ENCODE peak calls at places on chromosomes 2 and 18, in six cellular contexts. One of them, this sample, is unnamed.

GRCh38 chr2:37827911-37828411 is 97.1 kb upstream of the RMDN2 start:
- DNase-seq in bronchial epithelial cell: no peak
- DNase-seq in dorsolateral prefrontal cortex: no peak
- DNase-seq in left ventricle myocardium inferior: no peak
- DNase-seq in coronary artery: no peak
- DNase-seq in GM20000: no peak
- DNase-seq in this sample: no peak

GRCh38 chr2:240425697-240426096 is 9.8 kb upstream of the GPC1 start:
- DNase-seq in bronchial epithelial cell: no peak
- DNase-seq in dorsolateral prefrontal cortex: no peak
- DNase-seq in left ventricle myocardium inferior: no peak
- DNase-seq in coronary artery: peak; percentile 41
- DNase-seq in GM20000: no peak
- DNase-seq in this sample: no peak

GRCh38 chr2:158688722-158689121 is 106.4 kb upstream of the DAPL1 start:
- DNase-seq in bronchial epithelial cell: peak; percentile 87
- DNase-seq in dorsolateral prefrontal cortex: no peak
- DNase-seq in left ventricle myocardium inferior: no peak
- DNase-seq in coronary artery: no peak
- DNase-seq in GM20000: no peak
- DNase-seq in this sample: no peak

GRCh38 chr2:118291481-118291880 is 203.2 kb downstream of the INSIG2 start:
- DNase-seq in bronchial epithelial cell: no peak
- DNase-seq in dorsolateral prefrontal cortex: no peak
- DNase-seq in left ventricle myocardium inferior: no peak
- DNase-seq in coronary artery: peak; percentile 16
- DNase-seq in GM20000: no peak
- DNase-seq in this sample: no peak

GRCh38 chr2:84676295-84676694 is 160.0 kb downstream of the DNAH6 start:
- DNase-seq in bronchial epithelial cell: no peak
- DNase-seq in dorsolateral prefrontal cortex: no peak
- DNase-seq in left ventricle myocardium inferior: no peak
- DNase-seq in coronary artery: no peak
- DNase-seq in GM20000: no peak
- DNase-seq in this sample: no peak

GRCh38 chr18:68713791-68714190 is 1.1 kb downstream of the TMX3 start:
- DNase-seq in bronchial epithelial cell: peak; percentile 33
- DNase-seq in dorsolateral prefrontal cortex: no peak
- DNase-seq in left ventricle myocardium inferior: no peak
- DNase-seq in coronary artery: no peak
- DNase-seq in GM20000: peak; percentile 7
- DNase-seq in this sample: no peak

GRCh38 chr2:226903179-226903578 is 67.3 kb downstream of the RHBDD1 start:
- DNase-seq in bronchial epithelial cell: peak; percentile 89
- DNase-seq in dorsolateral prefrontal cortex: no peak
- DNase-seq in left ventricle myocardium inferior: no peak
- DNase-seq in coronary artery: no peak
- DNase-seq in GM20000: no peak
- DNase-seq in this sample: no peak

GRCh38 chr2:201858781-201859180 is 52.4 kb downstream of the CDK15 start:
- DNase-seq in bronchial epithelial cell: peak; percentile 18
- DNase-seq in dorsolateral prefrontal cortex: no peak
- DNase-seq in left ventricle myocardium inferior: no peak
- DNase-seq in coronary artery: no peak
- DNase-seq in GM20000: no peak
- DNase-seq in this sample: peak; percentile 42

GRCh38 chr2:222882484-222882928 is 21.7 kb downstream of the ACSL3 start:
- DNase-seq in bronchial epithelial cell: peak; percentile 68
- DNase-seq in dorsolateral prefrontal cortex: no peak
- DNase-seq in left ventricle myocardium inferior: no peak
- DNase-seq in coronary artery: no peak
- DNase-seq in GM20000: no peak
- DNase-seq in this sample: no peak

GRCh38 chr2:121502246-121502645 is 28.4 kb upstream of the RNU4ATAC start:
- DNase-seq in bronchial epithelial cell: peak; percentile 91
- DNase-seq in dorsolateral prefrontal cortex: no peak
- DNase-seq in left ventricle myocardium inferior: no peak
- DNase-seq in coronary artery: no peak
- DNase-seq in GM20000: no peak
- DNase-seq in this sample: no peak

GRCh38 chr18:49768051-49768391 is 45.3 kb downstream of the ACAA2 start:
- DNase-seq in bronchial epithelial cell: peak; percentile 79
- DNase-seq in dorsolateral prefrontal cortex: no peak
- DNase-seq in left ventricle myocardium inferior: peak; percentile 33
- DNase-seq in coronary artery: no peak
- DNase-seq in GM20000: no peak
- DNase-seq in this sample: peak; percentile 64

GRCh38 chr2:134936691-134937090 is 18.1 kb downstream of the CCNT2 start:
- DNase-seq in bronchial epithelial cell: no peak
- DNase-seq in dorsolateral prefrontal cortex: no peak
- DNase-seq in left ventricle myocardium inferior: no peak
- DNase-seq in coronary artery: no peak
- DNase-seq in GM20000: no peak
- DNase-seq in this sample: no peak

GRCh38 chr2:204019572-204020501 is 83.3 kb downstream of the ICOS start:
- DNase-seq in bronchial epithelial cell: peak; percentile 98
- DNase-seq in dorsolateral prefrontal cortex: no peak
- DNase-seq in left ventricle myocardium inferior: no peak
- DNase-seq in coronary artery: no peak
- DNase-seq in GM20000: no peak
- DNase-seq in this sample: no peak

GRCh38 chr18:11909597-11910026 is 1.5 kb upstream of the MPPE1 start:
- DNase-seq in bronchial epithelial cell: peak; percentile 83
- DNase-seq in dorsolateral prefrontal cortex: no peak
- DNase-seq in left ventricle myocardium inferior: no peak
- DNase-seq in coronary artery: no peak
- DNase-seq in GM20000: peak; percentile 44
- DNase-seq in this sample: no peak

GRCh38 chr2:113211226-113212105 is 37.7 kb downstream of the PSD4 start:
- DNase-seq in bronchial epithelial cell: peak; percentile 77
- DNase-seq in dorsolateral prefrontal cortex: no peak
- DNase-seq in left ventricle myocardium inferior: no peak
- DNase-seq in coronary artery: no peak
- DNase-seq in GM20000: no peak
- DNase-seq in this sample: no peak

GRCh38 chr2:75787532-75788132 is 76.9 kb upstream of the GCFC2 start:
- DNase-seq in bronchial epithelial cell: peak; percentile 44
- DNase-seq in dorsolateral prefrontal cortex: no peak
- DNase-seq in left ventricle myocardium inferior: no peak
- DNase-seq in coronary artery: no peak
- DNase-seq in GM20000: peak; percentile 19
- DNase-seq in this sample: no peak

GRCh38 chr2:48483506-48483905 is 46.4 kb upstream of the STON1 start:
- DNase-seq in bronchial epithelial cell: no peak
- DNase-seq in dorsolateral prefrontal cortex: no peak
- DNase-seq in left ventricle myocardium inferior: no peak
- DNase-seq in coronary artery: no peak
- DNase-seq in GM20000: no peak
- DNase-seq in this sample: no peak

GRCh38 chr2:111900859-111901258 is 2.5 kb downstream of the MERTK start:
- DNase-seq in bronchial epithelial cell: peak; percentile 33
- DNase-seq in dorsolateral prefrontal cortex: no peak
- DNase-seq in left ventricle myocardium inferior: no peak
- DNase-seq in coronary artery: no peak
- DNase-seq in GM20000: no peak
- DNase-seq in this sample: peak; percentile 28

GRCh38 chr2:1143129-1143528 is 192.5 kb downstream of the SNTG2 start:
- DNase-seq in bronchial epithelial cell: peak; percentile 42
- DNase-seq in dorsolateral prefrontal cortex: no peak
- DNase-seq in left ventricle myocardium inferior: no peak
- DNase-seq in coronary artery: no peak
- DNase-seq in GM20000: no peak
- DNase-seq in this sample: no peak

GRCh38 chr2:1152375-1152774 is 201.7 kb downstream of the SNTG2 start:
- DNase-seq in bronchial epithelial cell: no peak
- DNase-seq in dorsolateral prefrontal cortex: no peak
- DNase-seq in left ventricle myocardium inferior: no peak
- DNase-seq in coronary artery: no peak
- DNase-seq in GM20000: no peak
- DNase-seq in this sample: no peak

GRCh38 chr2:1150724-1151511 is 200.3 kb downstream of the SNTG2 start:
- DNase-seq in bronchial epithelial cell: no peak
- DNase-seq in dorsolateral prefrontal cortex: no peak
- DNase-seq in left ventricle myocardium inferior: no peak
- DNase-seq in coronary artery: no peak
- DNase-seq in GM20000: no peak
- DNase-seq in this sample: no peak

GRCh38 chr2:1153959-1154358 is 203.3 kb downstream of the SNTG2 start:
- DNase-seq in bronchial epithelial cell: no peak
- DNase-seq in dorsolateral prefrontal cortex: no peak
- DNase-seq in left ventricle myocardium inferior: peak; percentile 75
- DNase-seq in coronary artery: no peak
- DNase-seq in GM20000: no peak
- DNase-seq in this sample: no peak

DNA sequence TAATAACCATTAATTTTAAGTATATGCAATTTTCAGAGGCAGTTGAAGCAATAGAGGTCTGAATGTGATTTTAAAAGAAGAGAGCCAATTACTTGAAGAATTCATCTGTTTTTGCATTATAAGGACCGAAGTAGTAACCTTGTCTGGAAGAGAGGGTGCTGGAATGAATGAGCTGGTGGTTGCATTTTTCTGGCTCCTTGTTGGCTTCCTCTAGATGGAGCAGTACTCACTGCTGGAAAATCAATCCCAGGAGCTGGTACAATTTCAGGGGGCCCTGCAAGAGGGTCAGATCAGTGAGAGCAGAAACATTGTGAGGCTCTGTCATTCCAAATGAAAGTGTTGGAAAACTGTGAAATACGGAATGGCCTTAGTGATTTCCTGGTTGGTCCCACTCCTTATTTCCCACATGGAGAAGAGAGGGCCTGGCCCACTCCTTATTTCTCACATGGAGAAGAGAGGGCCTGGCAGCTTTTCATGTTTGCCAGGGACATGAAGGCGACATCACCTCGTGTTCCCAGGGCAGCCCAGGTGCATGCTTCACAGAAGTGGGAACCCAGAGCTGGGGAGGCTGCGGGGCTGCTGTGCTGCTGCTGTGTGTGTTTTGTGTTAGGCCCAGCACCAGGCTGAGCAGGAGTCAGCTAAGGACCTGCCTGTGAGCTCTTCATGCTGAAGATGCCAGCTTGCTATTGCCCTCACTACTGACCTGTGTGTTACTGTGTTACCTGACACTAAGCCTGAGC is 197.4 kb downstream of the SNTG2 start:
- DNase-seq in bronchial epithelial cell: no peak
- DNase-seq in dorsolateral prefrontal cortex: no peak
- DNase-seq in left ventricle myocardium inferior: no peak
- DNase-seq in coronary artery: no peak
- DNase-seq in GM20000: no peak
- DNase-seq in this sample: no peak
- TF ChIP-seq CTCF in bronchial epithelial cell: no peak
- TF ChIP-seq CTCF in dorsolateral prefrontal cortex: no peak
- TF ChIP-seq CTCF in left ventricle myocardium inferior: no peak
- TF ChIP-seq CTCF in coronary artery: no peak
- TF ChIP-seq CTCF in GM20000: no peak
- TF ChIP-seq CTCF in this sample: no peak

GRCh38 chr2:149611100-149611820 is 23.7 kb upstream of the MMADHC start:
- DNase-seq in bronchial epithelial cell: peak; percentile 60
- DNase-seq in dorsolateral prefrontal cortex: no peak
- DNase-seq in left ventricle myocardium inferior: no peak
- DNase-seq in coronary artery: no peak
- DNase-seq in GM20000: no peak
- DNase-seq in this sample: peak; percentile 21
- TF ChIP-seq CTCF in bronchial epithelial cell: peak; percentile 53
- TF ChIP-seq CTCF in dorsolateral prefrontal cortex: no peak
- TF ChIP-seq CTCF in left ventricle myocardium inferior: no peak
- TF ChIP-seq CTCF in coronary artery: no peak
- TF ChIP-seq CTCF in GM20000: no peak
- TF ChIP-seq CTCF in this sample: no peak

DNA sequence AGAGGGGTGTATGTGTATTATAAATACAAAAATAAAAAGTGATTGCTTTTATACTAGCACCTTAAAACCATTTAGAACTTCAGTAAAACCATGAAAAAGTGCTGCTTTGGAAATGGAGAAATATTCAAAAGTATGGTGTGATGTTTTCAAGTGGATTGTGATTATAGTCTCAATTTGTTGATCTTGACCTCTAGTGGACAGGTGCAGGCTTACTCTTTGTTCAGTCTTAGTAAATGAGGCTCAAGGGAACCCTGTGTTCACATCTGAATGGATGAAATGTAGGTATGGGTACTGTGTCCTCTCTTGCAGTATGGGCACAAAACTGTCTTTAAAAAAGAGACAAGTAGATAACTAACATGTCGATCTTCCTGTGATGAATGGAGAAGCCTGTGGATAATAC is 145.8 kb downstream of the MCFD2 start:
- DNase-seq in bronchial epithelial cell: no peak
- DNase-seq in dorsolateral prefrontal cortex: no peak
- DNase-seq in left ventricle myocardium inferior: no peak
- DNase-seq in coronary artery: no peak
- DNase-seq in GM20000: no peak
- DNase-seq in this sample: no peak
- TF ChIP-seq CTCF in bronchial epithelial cell: peak; percentile 4
- TF ChIP-seq CTCF in dorsolateral prefrontal cortex: no peak
- TF ChIP-seq CTCF in left ventricle myocardium inferior: no peak
- TF ChIP-seq CTCF in coronary artery: no peak
- TF ChIP-seq CTCF in GM20000: no peak
- TF ChIP-seq CTCF in this sample: no peak

DNA sequence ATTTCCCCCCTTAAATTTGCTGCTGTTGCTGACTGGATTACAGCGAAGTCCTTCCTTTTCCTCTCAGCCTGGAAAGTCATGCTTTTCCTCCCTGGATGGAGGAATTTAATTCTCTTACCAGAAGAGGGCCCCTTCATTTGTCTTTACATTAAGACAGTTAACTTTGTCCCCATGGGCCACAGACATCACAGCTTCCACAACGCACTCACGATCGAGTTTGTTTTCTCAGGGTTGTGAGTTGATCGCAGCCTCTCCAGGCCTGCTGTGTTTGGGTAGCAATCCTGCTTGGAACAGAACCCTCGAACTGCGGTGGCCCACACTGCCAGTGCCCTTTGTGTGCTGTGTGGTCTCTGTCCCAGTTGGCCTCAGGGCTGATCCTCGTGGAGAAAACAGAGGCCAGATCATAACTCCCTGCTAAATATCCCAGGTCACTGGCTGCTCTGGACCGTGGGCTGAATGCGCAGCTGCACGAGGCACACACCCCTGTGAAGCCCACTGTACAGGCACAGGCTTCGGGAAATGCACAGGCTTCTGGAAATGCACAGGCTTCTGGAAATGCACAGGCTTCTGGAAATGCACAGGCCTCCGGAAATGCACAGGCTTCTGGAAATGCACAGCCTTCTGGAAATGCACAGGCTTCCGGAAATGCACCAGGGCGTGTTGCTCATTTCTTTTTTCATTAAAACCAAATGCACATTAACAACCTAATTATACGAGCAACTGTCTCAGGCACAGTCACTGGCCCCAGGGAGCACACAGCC is 2.2 kb upstream of the PDIA6 start:
- DNase-seq in bronchial epithelial cell: no peak
- DNase-seq in dorsolateral prefrontal cortex: no peak
- DNase-seq in left ventricle myocardium inferior: no peak
- DNase-seq in coronary artery: no peak
- DNase-seq in GM20000: no peak
- DNase-seq in this sample: no peak
- TF ChIP-seq CTCF in bronchial epithelial cell: no peak
- TF ChIP-seq CTCF in dorsolateral prefrontal cortex: no peak
- TF ChIP-seq CTCF in left ventricle myocardium inferior: no peak
- TF ChIP-seq CTCF in coronary artery: no peak
- TF ChIP-seq CTCF in GM20000: no peak
- TF ChIP-seq CTCF in this sample: no peak

This sample was measured in glutamatergic neuron.